ENCODE peak calls at places on chromosomes 5 and 9, in five cellular contexts. B is H7; S is kidney epithelial cell; L is A549; G is CD4-positive, alpha-beta memory T cell. Y is an unnamed sample.

GRCh38 chr9:96157675-96158074 is 144.3 kb downstream of the HSD17B3 start:
- DNase-seq in L (no peak), B (no peak), G (no peak), S (no peak), Y (no peak)

GRCh38 chr5:109102291-109102690 is 307.5 kb downstream of the PJA2 start:
- DNase-seq in B (no peak), G (no peak), S (no peak), L (no peak), Y (no peak)

GRCh38 chr5:143428155-143428554 is 24.7 kb upstream of the NR3C1 start:
- DNase-seq in B (no peak), L (no peak), G (no peak), S (no peak), Y (no peak)

GRCh38 chr5:162603399-162603798 is 535.8 kb downstream of the GABRG2 start:
- DNase-seq in L (no peak), G (no peak), B (no peak), S (no peak), Y (no peak)

GRCh38 chr9:119216891-119217290 is 152.3 kb downstream of the BRINP1 start:
- DNase-seq in L (no peak), S (no peak), B (no peak), G (no peak), Y (no peak)

GRCh38 chr9:74803366-74804017 is 84.2 kb downstream of the TRPM6 start:
- DNase-seq in B (no peak), S (peak; percentile 54), L (peak; percentile 80), G (no peak), Y (no peak)

GRCh38 chr9:93397664-93398381 is 53.7 kb upstream of the FAM120A start:
- DNase-seq in L (no peak), B (no peak), S (no peak), G (no peak), Y (no peak)

GRCh38 chr9:129338701-129339445 is 160.8 kb upstream of the IER5L start:
- DNase-seq in S (no peak), L (no peak), G (no peak), B (no peak), Y (no peak)

GRCh38 chr9:31519424-31519823 is 865.0 kb upstream of the ACO1 start:
- DNase-seq in S (no peak), L (no peak), G (no peak), B (no peak), Y (no peak)

GRCh38 chr9:130570200-130570599 is 9.2 kb upstream of the FUBP3 start:
- DNase-seq in B (no peak), L (no peak), S (peak; percentile 14), G (no peak), Y (no peak)

GRCh38 chr5:61993446-61994017 is 312.5 kb upstream of the KIF2A start:
- DNase-seq in B (no peak), L (no peak), S (no peak), G (no peak), Y (no peak)

GRCh38 chr5:59151162-59151889 is 568.5 kb downstream of the RAB3C start:
- DNase-seq in G (no peak), B (no peak), L (peak; percentile 57), S (no peak), Y (no peak)

GRCh38 chr5:172127581-172127980 is 60.4 kb downstream of the STK10 start:
- DNase-seq in B (no peak), G (no peak), L (no peak), S (no peak), Y (no peak)

GRCh38 chr5:111022301-111022700 is 49.2 kb upstream of the TSLP start:
- DNase-seq in L (no peak), S (no peak), G (no peak), B (no peak), Y (no peak)

GRCh38 chr9:27117489-27118135 is 8.6 kb downstream of the TEK start:
- DNase-seq in B (no peak), G (no peak), L (peak; percentile 78), S (no peak), Y (no peak)

GRCh38 chr9:107894572-107895261 is 405.1 kb upstream of the KLF4 start:
- DNase-seq in L (no peak), G (no peak), B (no peak), S (no peak), Y (no peak)

GRCh38 chr5:82106207-82106606 is 134.4 kb downstream of the ATG10 start:
- DNase-seq in B (no peak), L (no peak), S (peak; percentile 41), G (no peak), Y (no peak)

GRCh38 chr9:83933804-83934203 is 12.6 kb upstream of the KIF27 start:
- DNase-seq in L (peak; percentile 45), B (no peak), S (no peak), G (no peak), Y (no peak)

GRCh38 chr9:133278161-133279131 is 3.4 kb upstream of the ABO start:
- DNase-seq in G (no peak), L (no peak), B (no peak), S (no peak), Y (no peak)

GRCh38 chr5:151005187-151005974 is 15.0 kb upstream of the GPX3 start:
- DNase-seq in L (no peak), S (no peak), G (no peak), B (no peak), Y (no peak)

GRCh38 chr9:126329476-126330275 is 3.0 kb downstream of the MVB12B start:
- DNase-seq in S (no peak), L (no peak), B (no peak), G (peak; percentile 16), Y (peak; percentile 64)

GRCh38 chr9:126326228-126327015 is at the start of gene MVB12B:
- DNase-seq in S (no peak), L (peak; percentile 20), B (peak; percentile 91), G (peak; percentile 66), Y (no peak)

GRCh38 chr9:126328415-126328814 is 1.8 kb downstream of the MVB12B start:
- DNase-seq in L (no peak), B (no peak), G (no peak), S (no peak), Y (no peak)

GRCh38 chr9:126327016-126327749 is 554 bp downstream of the MVB12B start:
- DNase-seq in B (peak; percentile 89), G (no peak), L (peak; percentile 17), S (no peak), Y (no peak)

GRCh38 chr9:126327750-126328120 is 1.1 kb downstream of the MVB12B start:
- DNase-seq in S (no peak), B (no peak), G (no peak), L (no peak), Y (no peak)
- H3K4me3 ChIP-seq in S (no peak overlapping the region), B (no peak overlapping the region), G (no peak overlapping the region), L (peak overlapping the region; percentile 65), Y (peak overlapping the region; percentile 73)

GRCh38 chr9:12712532-12712931 is 19.3 kb downstream of the TYRP1 start:
- DNase-seq in G (no peak), B (no peak), S (no peak), L (no peak), Y (no peak)
- H3K4me3 ChIP-seq in G (no peak overlapping the region), B (no peak overlapping the region), S (no peak overlapping the region), L (no peak overlapping the region), Y (no peak overlapping the region)

GRCh38 chr9:86626802-86627201 is 272.6 kb upstream of the TUT7 start:
- DNase-seq in B (no peak), G (no peak), S (no peak), L (no peak), Y (no peak)

GRCh38 chr9:86629530-86629929 is 275.3 kb upstream of the TUT7 start:
- DNase-seq in G (no peak), S (no peak), L (no peak), B (no peak), Y (no peak)

DNA sequence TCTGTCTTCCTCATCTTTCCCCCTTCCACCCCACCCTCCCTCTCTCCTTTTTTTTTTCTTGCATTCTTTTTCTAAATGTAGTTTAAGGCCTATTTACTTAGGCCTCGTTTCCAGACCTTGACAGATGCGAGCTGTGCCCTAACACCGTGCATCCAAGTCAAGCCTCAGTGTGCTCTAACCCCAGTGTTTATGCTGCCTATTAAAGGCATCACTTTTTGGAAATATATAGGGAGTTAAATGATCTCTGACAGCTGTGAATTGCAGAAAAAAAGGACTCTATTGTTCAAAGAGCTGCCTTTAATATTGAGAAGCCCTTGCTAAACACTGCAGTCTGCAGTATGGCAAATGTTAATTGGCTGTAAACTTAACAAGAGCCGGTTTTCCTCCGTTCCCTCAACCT is 270.4 kb upstream of the TUT7 start:
- DNase-seq in L (no peak), G (no peak), B (no peak), S (no peak), Y (no peak)
- H3K4me3 ChIP-seq in L (no peak overlapping the region), G (no peak overlapping the region), B (no peak overlapping the region), S (no peak overlapping the region), Y (no peak overlapping the region)

DNA sequence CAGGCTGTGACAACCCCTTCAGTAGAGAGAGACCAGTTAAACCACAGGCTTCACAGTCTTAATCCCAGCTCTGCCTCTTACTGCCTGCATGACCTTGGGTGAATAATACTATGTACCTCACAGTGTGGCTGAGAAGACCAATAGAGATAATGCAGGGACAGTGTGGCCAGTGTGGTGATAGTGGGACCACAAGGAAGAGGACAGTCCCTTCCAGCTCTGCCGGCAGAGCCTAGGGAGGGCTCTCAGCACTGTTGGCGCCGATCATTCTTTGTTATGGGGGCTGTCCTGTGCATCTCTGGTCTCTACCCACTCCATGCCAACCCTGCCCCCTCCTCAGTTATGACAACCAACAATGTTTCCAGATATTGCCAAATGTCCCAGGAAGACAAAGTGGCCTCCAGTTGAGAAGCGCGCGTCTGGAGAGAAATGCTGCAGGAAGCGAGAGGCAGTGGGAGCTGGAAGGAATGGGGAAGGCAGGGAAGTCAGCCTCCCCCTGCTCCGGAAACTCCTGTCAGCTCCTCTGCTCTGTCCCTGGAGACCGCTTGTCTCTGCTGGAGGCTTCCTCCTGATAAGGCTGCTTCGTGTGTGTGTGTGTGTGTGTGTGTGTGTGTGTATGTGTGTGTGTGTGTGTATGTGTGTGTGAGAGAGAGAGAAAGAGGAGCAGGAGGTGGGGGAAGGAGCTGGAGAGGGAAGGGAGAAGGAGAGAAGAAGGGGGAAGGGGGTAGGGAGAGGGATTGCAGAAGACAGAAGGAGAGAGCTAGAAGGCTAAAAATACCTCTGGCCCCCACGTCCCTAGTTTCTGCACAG is 31.8 kb upstream of the FABP6 start:
- DNase-seq in G (no peak), S (no peak), B (peak; percentile 72), L (no peak), Y (no peak)
- H3K4me3 ChIP-seq in G (no peak overlapping the region), S (no peak overlapping the region), B (peak overlapping the region; percentile 18), L (no peak overlapping the region), Y (no peak overlapping the region)

DNA sequence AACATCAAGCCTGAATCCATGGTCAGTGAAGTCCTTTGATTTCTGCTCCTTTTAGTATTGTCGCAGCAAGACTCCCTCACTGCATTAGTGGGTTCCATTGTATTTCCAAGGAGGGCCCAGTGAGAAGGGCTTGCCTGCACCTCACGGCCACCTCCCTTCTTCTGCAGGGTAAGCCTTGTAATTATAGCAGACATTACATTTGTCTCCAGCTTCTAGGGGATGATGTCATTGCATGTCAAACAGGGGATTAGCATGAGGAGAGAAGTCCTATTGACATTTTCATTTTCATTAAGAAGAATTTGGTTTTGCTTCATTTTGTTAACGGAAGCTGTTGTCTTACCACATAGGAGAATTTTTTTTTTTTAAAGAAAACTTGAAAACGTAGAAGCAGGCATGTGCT is 27.0 kb downstream of the MAP1B start:
- DNase-seq in G (no peak), L (no peak), S (no peak), B (no peak), Y (no peak)
- H3K4me3 ChIP-seq in G (no peak overlapping the region), L (no peak overlapping the region), S (no peak overlapping the region), B (no peak overlapping the region), Y (no peak overlapping the region)

Y was measured in Jurkat, Clone E6-1.